ENCODE peak calls at places on chromosome 9, in five cellular contexts. K, B, L, V and H are unnamed samples.

GRCh38 chr9:123016631-123017030 is 16.8 kb upstream of the GPR21 start:
- DNase-seq in V (no peak), L (no peak), B (no peak), K (no peak), H (no peak)

GRCh38 chr9:113910036-113910639 is 34.0 kb downstream of the ZNF618 start:
- DNase-seq in L (peak; percentile 85), V (no peak), B (no peak), K (no peak), H (no peak)

GRCh38 chr9:126626117-126627022 is 12.6 kb downstream of the LMX1B start:
- DNase-seq in V (no peak), L (no peak), B (no peak), K (no peak), H (no peak)

GRCh38 chr9:18261143-18261542 is 212.8 kb upstream of the ADAMTSL1 start:
- DNase-seq in L (no peak), K (no peak), V (no peak), B (no peak), H (no peak)

GRCh38 chr9:131727184-131727785 is 12.6 kb downstream of the RAPGEF1 start:
- DNase-seq in V (no peak), L (no peak), K (no peak), B (no peak), H (no peak)

GRCh38 chr9:121765021-121765950 is 113.9 kb downstream of the DAB2IP start:
- DNase-seq in L (peak; percentile 73), K (peak; percentile 74), B (peak; percentile 48), V (no peak), H (no peak)

GRCh38 chr9:127262621-127263020 is 2.0 kb upstream of the GARNL3 start:
- DNase-seq in K (no peak), V (no peak), B (no peak), L (no peak), H (no peak)

GRCh38 chr9:128421474-128422010 is 885 bp downstream of the CERCAM start:
- DNase-seq in K (peak; percentile 38), B (no peak), V (no peak), L (no peak), H (no peak)

GRCh38 chr9:106019702-106020101 is 325.4 kb downstream of the TMEM38B start:
- DNase-seq in B (no peak), K (no peak), V (no peak), L (no peak), H (no peak)

GRCh38 chr9:85522459-85523092 is 219.2 kb downstream of the AGTPBP1 start:
- DNase-seq in K (peak; percentile 56), B (peak; percentile 68), L (no peak), V (no peak), H (no peak)

GRCh38 chr9:118276784-118277183 is 572.6 kb downstream of the TLR4 start:
- DNase-seq in V (no peak), B (no peak), L (no peak), K (no peak), H (no peak)

GRCh38 chr9:68709291-68709970 is 4.4 kb downstream of the PIP5K1B start:
- DNase-seq in L (no peak), K (no peak), V (no peak), B (no peak), H (no peak)

GRCh38 chr9:107751522-107752235 is 262.1 kb upstream of the KLF4 start:
- DNase-seq in V (peak; percentile 45), B (no peak), L (peak; percentile 35), K (no peak), H (no peak)

GRCh38 chr9:70901013-70901412 is 220.4 kb downstream of the TRPM3 start:
- DNase-seq in K (no peak), V (no peak), B (no peak), L (no peak), H (no peak)

GRCh38 chr9:13815001-13815400 is 498.9 kb downstream of the NFIB start:
- DNase-seq in L (no peak), V (no peak), B (no peak), K (no peak), H (no peak)

GRCh38 chr9:112868461-112868860 is 22.2 kb downstream of the SLC46A2 start:
- DNase-seq in B (no peak), L (no peak), K (no peak), V (no peak), H (no peak)

GRCh38 chr9:92035146-92035545 is 80.1 kb downstream of the SPTLC1 start:
- DNase-seq in V (no peak), K (no peak), L (no peak), B (no peak), H (no peak)

GRCh38 chr9:95406114-95406513 is 88.6 kb upstream of the FANCC start:
- DNase-seq in K (no peak), B (no peak), L (no peak), V (no peak), H (no peak)

GRCh38 chr9:127779136-127779981 is 893 bp upstream of the SH2D3C start:
- DNase-seq in L (no peak), K (no peak), B (peak; percentile 41), V (peak; percentile 79), H (no peak)

GRCh38 chr9:33439731-33440130 is 7.7 kb downstream of the AQP3 start:
- DNase-seq in L (no peak), V (no peak), K (no peak), B (no peak), H (no peak)

GRCh38 chr9:13013976-13014375 is 239.2 kb downstream of the LURAP1L start:
- DNase-seq in V (no peak), B (no peak), K (no peak), L (no peak), H (no peak)

GRCh38 chr9:116335392-116335791 is 181.8 kb downstream of the PAPPA start:
- DNase-seq in L (no peak), K (no peak), V (no peak), B (no peak), H (no peak)

GRCh38 chr9:116334581-116335150 is 181.1 kb downstream of the PAPPA start:
- DNase-seq in B (no peak), L (no peak), V (no peak), K (no peak), H (no peak)

GRCh38 chr9:116333254-116333653 is 179.7 kb downstream of the PAPPA start:
- DNase-seq in K (no peak), L (no peak), V (no peak), B (no peak), H (no peak)

GRCh38 chr9:116337015-116337414 is 183.4 kb downstream of the PAPPA start:
- DNase-seq in L (no peak), K (no peak), B (no peak), V (no peak), H (no peak)

GRCh38 chr9:116336133-116336862 is 182.7 kb downstream of the PAPPA start:
- DNase-seq in K (no peak), B (no peak), V (no peak), L (no peak), H (no peak)
- H3K9me3 ChIP-seq in K (no peaks in the 10 kb centered on the region), B (no peaks in the 10 kb centered on the region), V (no peaks in the 10 kb centered on the region), L (no peaks in the 10 kb centered on the region), H (no peaks in the 10 kb centered on the region)

GRCh38 chr9:40907657-40908624 is 220.5 kb downstream of the FOXD4L6 start:
- DNase-seq in L (no peak), B (no peak), V (no peak), K (no peak), H (no peak)
- H3K9me3 ChIP-seq in L (peaks cover 100% of the 10 kb centered on the region), B (no peaks in the 10 kb centered on the region), V (peaks cover 2% of the 10 kb centered on the region), K (peaks cover 100% of the 10 kb centered on the region), H (peaks cover 46% of the 10 kb centered on the region)

GRCh38 chr9:96818535-96818934 is 35.8 kb downstream of the ZNF782 start:
- DNase-seq in K (no peak), L (no peak), B (no peak), V (no peak), H (no peak)

GRCh38 chr9:96817973-96818372 is 36.3 kb downstream of the ZNF782 start:
- DNase-seq in L (no peak), V (no peak), B (no peak), K (no peak), H (no peak)

DNA sequence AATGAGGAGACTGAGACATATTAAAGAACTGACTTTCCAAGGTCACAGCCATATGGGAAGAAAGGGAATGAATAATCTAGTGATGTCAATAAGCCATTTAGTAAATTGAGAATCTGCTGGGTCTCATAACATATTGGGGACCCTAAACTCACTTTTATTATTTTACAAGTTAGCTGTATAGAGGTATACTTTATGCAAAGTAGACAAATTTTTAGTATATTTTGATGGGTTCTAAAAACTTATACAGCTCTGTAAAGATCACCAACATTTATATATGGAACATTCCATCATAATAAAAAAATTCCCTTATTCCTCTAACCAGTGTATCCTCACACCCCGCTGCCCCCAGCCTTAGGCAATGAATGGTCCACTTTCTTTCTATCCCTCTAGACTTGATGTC is 35.7 kb upstream of the ZNF510 start:
- DNase-seq in L (no peak), V (no peak), K (no peak), B (no peak), H (no peak)
- H3K9me3 ChIP-seq in L (peaks cover 100% of the 10 kb centered on the region), V (peaks cover 20% of the 10 kb centered on the region), K (peaks cover 100% of the 10 kb centered on the region), B (peaks cover 29% of the 10 kb centered on the region), H (peaks cover 34% of the 10 kb centered on the region)

DNA sequence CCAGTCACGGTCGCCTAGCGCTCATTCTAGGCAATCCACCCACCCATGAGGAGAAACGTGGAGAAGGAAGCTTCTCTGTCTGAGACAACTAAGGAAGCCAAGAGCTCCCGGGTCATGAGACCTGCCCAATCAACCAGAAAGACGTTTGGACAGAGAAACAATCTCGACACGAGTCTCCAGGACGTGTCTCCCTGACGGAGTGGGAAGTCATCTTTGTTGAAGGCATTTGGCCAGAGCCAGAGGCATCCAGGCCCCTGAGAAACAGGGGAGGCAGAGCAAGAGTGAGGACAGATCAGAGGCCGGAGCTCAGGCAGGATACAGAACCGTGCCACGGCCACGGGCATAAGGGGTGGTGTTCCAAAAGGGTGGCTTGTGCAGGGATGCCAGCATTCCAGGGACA is 479.0 kb downstream of the SPATA31A7 start:
- DNase-seq in V (no peak), B (no peak), K (no peak), L (no peak), H (no peak)
- H3K9me3 ChIP-seq in V (no peaks in the 10 kb centered on the region), B (no peaks in the 10 kb centered on the region), K (no peaks in the 10 kb centered on the region), L (peaks cover 79% of the 10 kb centered on the region), H (no peaks in the 10 kb centered on the region)

DNA sequence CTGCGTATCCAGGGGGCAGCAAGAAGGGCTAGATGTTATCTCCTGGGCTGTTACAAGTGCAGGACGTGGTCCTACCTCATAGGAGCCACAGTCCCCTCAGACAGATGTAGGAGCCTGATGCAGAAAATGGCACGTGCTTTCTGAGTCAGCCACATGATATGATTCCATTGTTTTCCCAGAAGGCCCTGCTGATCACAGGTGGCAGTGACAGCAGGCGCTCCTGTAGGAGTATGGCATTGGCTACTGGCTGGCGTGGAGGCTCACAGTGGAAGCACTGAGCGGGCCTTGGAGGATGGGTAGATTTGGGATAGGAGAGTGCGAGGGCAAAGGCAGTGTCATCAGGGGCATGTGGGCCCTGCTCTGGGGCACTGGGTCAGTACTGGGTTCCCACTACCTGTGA is 21.9 kb downstream of the USP20 start:
- DNase-seq in V (no peak), L (no peak), B (no peak), K (no peak), H (no peak)
- H3K9me3 ChIP-seq in V (no peaks in the 10 kb centered on the region), L (no peaks in the 10 kb centered on the region), B (no peaks in the 10 kb centered on the region), K (no peaks in the 10 kb centered on the region), H (no peaks in the 10 kb centered on the region)

DNA sequence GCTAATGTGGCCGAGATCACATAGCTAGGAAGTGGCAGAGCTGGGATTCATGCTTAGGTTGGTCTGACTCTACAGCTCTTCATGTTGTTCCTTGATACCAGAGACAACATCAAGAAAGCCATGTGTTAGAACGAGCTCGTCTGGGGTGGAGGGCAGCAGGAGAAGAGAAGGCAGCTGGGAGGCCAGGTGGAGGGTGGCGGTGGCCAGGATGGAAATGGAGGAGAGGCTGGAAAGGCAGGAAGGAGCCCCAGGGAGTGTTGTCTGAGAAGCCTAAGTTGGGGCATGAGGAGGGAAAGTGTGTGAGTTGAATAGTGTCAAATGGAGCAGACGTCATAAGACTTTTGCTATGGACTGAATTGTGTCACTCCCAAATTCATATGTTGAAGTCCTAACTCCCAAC is 315.3 kb downstream of the GADD45G start:
- DNase-seq in B (no peak), L (no peak), K (no peak), V (no peak), H (no peak)
- H3K9me3 ChIP-seq in B (no peaks in the 10 kb centered on the region), L (no peaks in the 10 kb centered on the region), K (no peaks in the 10 kb centered on the region), V (no peaks in the 10 kb centered on the region), H (no peaks in the 10 kb centered on the region)